ENCODE peak calls at places on chromosome 6, in seven cellular contexts. D is CD4-positive, CD25-positive, alpha-beta regulatory T cell; L is mesenchymal stem cell; J is CD8-positive, alpha-beta memory T cell; P is A549; A is neuronal stem cell; I is esophagus squamous epithelium. Q is an unnamed sample.

GRCh38 chr6:158047120-158047518 is 65.5 kb downstream of the SYNJ2 start:
- DNase-seq in J (no peak), P (no peak), L (no peak), I (no peak), D (no peak), A (no peak), Q (peak; percentile 29)

GRCh38 chr6:74671558-74672025 is 534.3 kb downstream of the COL12A1 start:
- DNase-seq in J (no peak), L (peak; percentile 85), I (no peak), A (no peak), P (no peak), D (no peak), Q (no peak)

GRCh38 chr6:32148722-32149576 is 2.8 kb downstream of the PRRT1 start:
- DNase-seq in D (peak; percentile 59), P (no peak), L (peak; percentile 44), I (no peak), A (no peak), J (peak; percentile 58), Q (peak; percentile 85)

GRCh38 chr6:118281291-118281690 is 266.8 kb upstream of the PLN start:
- DNase-seq in D (no peak), P (no peak), J (no peak), I (no peak), L (no peak), A (no peak), Q (no peak)

GRCh38 chr6:38021571-38021970 is 202.0 kb downstream of the ZFAND3 start:
- DNase-seq in P (no peak), L (no peak), I (no peak), J (no peak), D (no peak), A (no peak), Q (no peak)

GRCh38 chr6:115570326-115570725 is 490.4 kb downstream of the FRK start:
- DNase-seq in I (no peak), D (no peak), A (no peak), P (no peak), L (peak; percentile 47), J (no peak), Q (no peak)

GRCh38 chr6:39088331-39088730 is 26.7 kb downstream of the SAYSD1 start:
- DNase-seq in L (peak; percentile 59), I (no peak), A (peak; percentile 73), J (no peak), P (peak; percentile 17), D (no peak), Q (no peak)

GRCh38 chr6:154165488-154165887 is 126.4 kb downstream of the OPRM1 start:
- DNase-seq in P (no peak), I (no peak), A (no peak), J (no peak), L (no peak), D (no peak), Q (no peak)

GRCh38 chr6:19159087-19159486 is 678.1 kb upstream of the ID4 start:
- DNase-seq in I (no peak), L (no peak), D (no peak), J (no peak), A (no peak), P (no peak), Q (no peak)

GRCh38 chr6:158817298-158818007 is 1.7 kb downstream of the EZR start:
- DNase-seq in P (no peak), A (no peak), J (peak; percentile 31), L (peak; percentile 42), D (no peak), I (no peak), Q (no peak)

DNA sequence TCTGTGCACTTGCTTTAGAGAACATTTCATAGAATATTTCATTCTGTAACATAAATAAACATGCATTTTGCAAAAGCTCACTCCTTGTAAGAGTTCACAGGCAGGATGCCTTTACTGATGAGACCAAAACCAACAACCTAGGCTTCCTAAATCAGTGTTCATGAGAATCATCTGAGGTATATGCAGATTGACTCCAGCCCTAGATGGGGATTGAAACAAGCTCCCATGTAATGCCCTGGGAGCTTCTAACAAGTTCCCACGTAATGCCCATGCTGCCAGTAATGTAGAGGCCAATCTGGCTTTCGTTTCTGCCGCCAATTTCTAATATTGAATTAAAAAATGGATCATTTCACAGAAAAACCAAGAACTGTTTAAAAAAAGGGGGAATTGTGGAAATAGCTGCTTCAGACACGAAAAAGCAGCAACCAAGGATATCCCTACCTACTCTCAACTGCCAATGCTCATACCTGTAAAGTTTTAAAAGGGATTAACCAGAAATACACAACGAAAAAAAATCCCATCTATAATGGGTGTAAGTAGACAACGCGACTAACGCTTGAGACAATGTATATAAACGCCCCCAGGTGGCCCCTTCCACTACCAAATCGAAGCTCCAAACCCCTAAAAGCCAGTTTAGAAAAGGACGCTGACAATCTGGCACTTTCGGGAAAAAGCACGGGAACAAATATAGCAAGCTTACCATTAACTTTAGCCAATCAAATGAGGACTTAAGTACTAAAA is 94.7 kb upstream of the BTN3A2 start:
- DNase-seq in A (no peak), I (no peak), L (peak; percentile 47), P (no peak), D (peak; percentile 10), J (no peak), Q (no peak)
- H3K27ac ChIP-seq in A (peak overlapping the region; percentile 74), I (peak overlapping the region; percentile 93), L (no peak overlapping the region), P (no peak overlapping the region), D (peak overlapping the region; percentile 91), J (no peak overlapping the region), Q (no peak overlapping the region)

GRCh38 chr6:168611691-168612090 is 170.7 kb downstream of the SMOC2 start:
- DNase-seq in P (no peak), D (no peak), J (no peak), I (no peak), L (no peak), A (no peak), Q (no peak)
- H3K27ac ChIP-seq in P (no peak overlapping the region), D (no peak overlapping the region), J (no peak overlapping the region), I (no peak overlapping the region), L (no peak overlapping the region), A (no peak overlapping the region), Q (no peak overlapping the region)

GRCh38 chr6:150301871-150302800 is 66.7 kb upstream of the IYD start:
- DNase-seq in I (no peak), J (no peak), D (no peak), L (peak; percentile 56), P (peak; percentile 30), A (no peak), Q (no peak)

GRCh38 chr6:150297327-150298028 is 71.3 kb upstream of the IYD start:
- DNase-seq in D (no peak), P (no peak), A (no peak), I (no peak), L (peak; percentile 66), J (no peak), Q (no peak)

GRCh38 chr6:150298676-150299075 is 70.1 kb upstream of the IYD start:
- DNase-seq in D (no peak), P (no peak), I (no peak), L (no peak), A (no peak), J (no peak), Q (no peak)

GRCh38 chr6:150298029-150298380 is 70.8 kb upstream of the IYD start:
- DNase-seq in A (no peak), I (no peak), L (no peak), P (no peak), J (no peak), D (no peak), Q (no peak)

DNA sequence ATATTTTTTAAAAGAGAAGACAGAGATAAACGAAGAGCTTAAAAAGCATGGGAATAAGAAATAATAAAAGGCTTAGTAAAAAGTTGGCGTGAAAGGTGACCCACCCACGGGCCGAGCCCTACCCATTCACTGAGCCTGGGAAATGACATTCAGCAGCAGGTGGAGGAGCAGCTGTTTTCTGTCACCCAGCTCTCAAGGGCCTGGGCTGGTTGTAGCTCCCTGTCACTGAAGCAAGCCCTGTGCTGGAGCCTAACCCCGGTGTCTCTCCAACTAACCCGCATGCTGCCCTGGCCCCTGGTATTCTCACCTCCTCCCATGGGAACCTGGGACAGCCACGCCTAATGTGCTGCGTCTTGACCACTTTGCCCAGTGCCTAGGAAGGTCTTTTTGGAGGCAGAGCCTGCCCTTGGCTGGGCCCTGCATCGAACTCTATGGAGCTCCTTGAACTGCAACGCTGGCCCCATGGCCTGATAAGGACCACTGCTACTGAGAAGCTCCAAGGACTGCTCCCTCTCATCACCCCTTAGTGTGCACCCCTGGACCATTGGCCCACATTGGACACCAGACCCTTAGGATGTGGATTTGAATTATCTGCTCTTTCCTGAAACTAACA is 68.8 kb upstream of the IYD start:
- DNase-seq in I (no peak), P (no peak), J (no peak), L (no peak), D (no peak), A (no peak), Q (no peak)
- H3K27ac ChIP-seq in I (no peak overlapping the region), P (no peak overlapping the region), J (no peak overlapping the region), L (no peak overlapping the region), D (no peak overlapping the region), A (no peak overlapping the region), Q (no peak overlapping the region)

DNA sequence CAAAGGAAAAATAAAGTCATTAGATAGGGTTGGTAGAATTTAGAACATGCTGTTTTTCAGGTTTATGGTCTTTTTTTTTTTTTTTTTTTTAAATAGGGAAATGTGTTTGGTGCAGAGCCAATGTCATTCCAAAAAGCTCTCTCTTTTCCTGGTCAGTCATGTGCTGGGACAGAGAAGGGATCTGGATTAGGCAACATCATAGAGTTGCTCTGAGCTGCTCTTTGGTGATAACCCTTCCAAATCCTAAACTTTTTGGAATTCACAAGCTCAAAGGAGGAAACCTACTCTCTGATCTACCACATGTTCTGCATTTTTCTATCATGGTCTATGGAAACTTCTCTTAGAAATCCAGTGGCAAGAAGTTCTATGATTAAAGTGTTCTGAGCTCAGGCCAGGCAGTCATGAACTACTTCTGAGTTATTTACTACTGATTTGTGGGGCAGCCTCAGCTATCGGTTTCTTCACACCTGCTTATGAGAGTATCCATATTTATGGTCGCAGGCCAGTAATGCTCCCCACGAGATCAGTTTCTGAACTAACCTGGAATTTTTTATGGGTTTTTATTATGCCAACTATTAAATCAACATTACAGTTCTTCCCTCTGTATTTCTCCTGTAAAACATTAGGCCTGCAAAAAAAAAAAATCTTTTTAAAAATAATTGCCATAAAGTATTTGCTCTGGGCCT is 4.8 kb downstream of the EDN1 start:
- DNase-seq in I (no peak), J (no peak), P (no peak), D (no peak), L (no peak), A (no peak), Q (no peak)
- H3K27ac ChIP-seq in I (no peak overlapping the region), J (no peak overlapping the region), P (peak overlapping the region; percentile 95), D (no peak overlapping the region), L (peak overlapping the region; percentile 69), A (no peak overlapping the region), Q (no peak overlapping the region)

DNA sequence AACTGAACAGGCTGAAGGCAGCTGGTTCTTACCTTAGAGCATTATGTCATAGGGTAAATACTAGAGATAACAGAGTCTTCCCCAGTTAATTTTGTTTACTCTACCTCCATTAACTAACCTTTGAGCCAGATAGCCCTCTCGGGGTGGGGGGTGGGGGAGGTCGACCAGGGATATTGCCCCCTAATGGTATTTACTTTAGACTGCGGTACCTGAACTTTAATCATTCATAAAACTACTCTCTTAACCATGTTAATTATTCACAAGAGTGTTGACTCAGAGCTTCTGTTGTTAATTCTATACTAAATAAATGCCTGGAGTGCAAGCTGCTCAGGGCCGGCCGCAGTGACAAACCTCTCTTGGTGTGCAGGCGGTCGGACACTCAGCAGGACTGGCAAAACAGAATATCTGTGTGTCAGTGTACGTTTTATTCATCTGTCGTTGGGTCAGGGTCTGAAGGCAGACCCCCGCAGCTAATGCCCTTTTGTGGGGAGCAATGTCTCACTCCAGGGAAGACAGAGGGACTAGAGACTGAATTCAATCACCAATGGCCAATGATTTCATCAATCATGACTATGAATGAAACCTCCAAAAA is 152.4 kb upstream of the COL21A1 start:
- DNase-seq in L (no peak), A (no peak), J (no peak), I (no peak), D (no peak), P (no peak), Q (no peak)
- H3K27ac ChIP-seq in L (peak overlapping the region; percentile 76), A (no peak overlapping the region), J (no peak overlapping the region), I (no peak overlapping the region), D (no peak overlapping the region), P (peak overlapping the region; percentile 77), Q (peak overlapping the region; percentile 80)